ENCODE peak calls at places on chromosomes 1 and 21, in six cellular contexts. N is cardiac muscle cell, Z is GM06990, P is left lung, M is hepatocyte, U is fibroblast of lung. Y is an unnamed sample.
A peak's percentile ranks its signal among the peaks of the same experiment; 100 is the strongest.

GRCh38 chr1:21175324-21175669 is 1.4 kb downstream of the EIF4G3 start:
- DNase-seq in U (peak; percentile 59), Z (no peak), N (peak; percentile 70), P (peak; percentile 72), M (peak; percentile 21), Y (no peak)

GRCh38 chr21:17901458-17902092 is 82.4 kb upstream of the C21orf91 start:
- DNase-seq in M (no peak), U (peak; percentile 35), Z (peak; percentile 20), N (no peak), P (no peak), Y (no peak)

GRCh38 chr1:39094685-39095084 is 68.5 kb downstream of the NDUFS5 start:
- DNase-seq in M (no peak), N (no peak), P (no peak), U (no peak), Z (no peak), Y (no peak)

GRCh38 chr1:6358144-6358624 is 35.4 kb downstream of the ACOT7 start:
- DNase-seq in Z (no peak), U (peak; percentile 70), M (peak; percentile 15), P (no peak), N (peak; percentile 58), Y (no peak)

GRCh38 chr1:20702416-20702815 is 15.4 kb downstream of the KIF17 start:
- DNase-seq in P (no peak), Z (no peak), N (peak; percentile 32), U (no peak), M (no peak), Y (peak; percentile 38)

GRCh38 chr1:12052997-12053686 is 10.0 kb upstream of the TNFRSF8 start:
- DNase-seq in U (no peak), P (no peak), N (peak; percentile 38), M (no peak), Z (peak; percentile 61), Y (no peak)

GRCh38 chr1:153795325-153795837 is 20.2 kb downstream of the SLC27A3 start:
- DNase-seq in Z (no peak), P (no peak), M (no peak), N (no peak), U (no peak), Y (peak; percentile 40)

GRCh38 chr1:94702440-94702810 is 117.7 kb upstream of the SLC44A3 start:
- DNase-seq in Z (no peak), N (peak; percentile 54), M (no peak), U (no peak), P (no peak), Y (no peak)

GRCh38 chr21:42653492-42654061 is at the start of gene PDE9A:
- DNase-seq in P (no peak), Z (no peak), U (no peak), N (no peak), M (peak; percentile 88), Y (peak; percentile 76)

GRCh38 chr21:42655797-42656770 is 2.7 kb downstream of the PDE9A start:
- DNase-seq in U (no peak), M (peak; percentile 50), Z (no peak), P (no peak), N (no peak), Y (no peak)

GRCh38 chr21:42656872-42657271 is 3.5 kb downstream of the PDE9A start:
- DNase-seq in P (no peak), M (no peak), U (no peak), Z (no peak), N (no peak), Y (no peak)

GRCh38 chr21:42654179-42654912 is 925 bp downstream of the PDE9A start:
- DNase-seq in Z (no peak), N (no peak), M (peak; percentile 73), P (no peak), U (no peak), Y (peak; percentile 70)

DNA sequence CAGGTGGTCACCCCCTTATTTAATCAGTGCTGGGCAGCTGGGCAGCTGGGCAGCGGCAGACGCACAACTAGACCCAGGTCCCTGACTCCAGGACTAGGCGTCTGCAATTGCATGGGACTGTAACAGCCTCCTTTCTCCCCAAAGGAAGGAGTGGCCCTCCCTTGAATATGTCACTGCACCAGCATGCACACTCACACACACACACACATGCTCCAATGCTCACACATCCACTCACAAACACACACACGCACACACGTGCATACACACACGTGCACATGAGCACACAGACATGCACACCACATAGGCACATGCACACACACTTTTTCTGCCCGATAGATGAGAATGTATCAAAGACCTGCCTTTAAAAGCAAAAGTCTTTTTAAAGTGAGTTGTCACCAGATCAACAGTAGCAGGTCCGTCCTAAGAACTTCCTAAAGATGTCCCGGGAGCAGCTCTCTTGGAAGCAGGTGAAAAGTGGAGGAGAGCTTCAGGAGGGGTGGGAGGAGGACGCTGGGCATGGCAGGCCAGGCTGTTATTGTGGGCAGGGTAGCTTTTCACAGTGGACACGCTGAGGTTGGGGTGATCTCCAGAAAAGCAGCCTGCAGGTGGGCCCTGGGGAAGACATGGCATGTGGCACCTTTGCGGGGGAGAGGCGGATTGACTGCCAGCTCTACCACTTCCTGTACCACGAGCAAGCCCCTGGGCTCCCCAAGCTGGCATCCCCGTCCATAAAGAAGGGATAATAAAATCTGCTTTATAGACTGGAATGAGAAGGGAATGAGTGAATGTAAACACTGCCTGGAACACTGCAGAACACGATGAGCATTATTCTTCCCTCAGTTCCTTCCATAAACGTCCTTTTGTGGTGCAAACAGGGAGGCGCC is 1.7 kb downstream of the PDE9A start:
- DNase-seq in N (no peak), M (no peak), Z (no peak), P (no peak), U (no peak), Y (no peak)
- H3K4me3 ChIP-seq in N (peak overlapping the region; percentile 75), M (peak overlapping the region; percentile 96), Z (peak overlapping the region; percentile 45), P (no peak overlapping the region), U (peak overlapping the region; percentile 54), Y (peak overlapping the region; percentile 89)

GRCh38 chr1:87976316-87976715 is 647.6 kb downstream of the LMO4 start:
- DNase-seq in U (no peak), P (no peak), N (no peak), Z (no peak), M (no peak), Y (no peak)
- TF ChIP-seq CTCF in U (no peak), P (no peak), N (no peak), Z (no peak), M (no peak), Y (no peak)

GRCh38 chr21:32353002-32353711 is 39.7 kb downstream of the URB1 start:
- DNase-seq in P (no peak), Z (no peak), U (no peak), N (no peak), M (no peak), Y (no peak)
- H3K36me3 ChIP-seq in P (peaks cover 4% of the 10 kb centered on the region), Z (peaks cover 41% of the 10 kb centered on the region), U (peaks cover 13% of the 10 kb centered on the region), N (peaks cover 33% of the 10 kb centered on the region), M (no peaks in the 10 kb centered on the region), Y (peaks cover 86% of the 10 kb centered on the region)

GRCh38 chr1:9183441-9183840 is 51.1 kb upstream of the H6PD start:
- DNase-seq in Z (no peak), M (no peak), U (no peak), P (no peak), N (no peak), Y (no peak)
- H3K4me3 ChIP-seq in Z (peak overlapping the region; percentile 96), M (peak overlapping the region; percentile 88), U (peak overlapping the region; percentile 66), P (peak overlapping the region; percentile 86), N (peak overlapping the region; percentile 42), Y (no peak overlapping the region)

GRCh38 chr1:215987092-215987855 is 420.2 kb downstream of the KCTD3 start:
- DNase-seq in N (no peak), M (peak; percentile 8), U (peak; percentile 24), P (no peak), Z (no peak), Y (no peak)

GRCh38 chr1:215992620-215993019 is 425.5 kb downstream of the KCTD3 start:
- DNase-seq in P (no peak), Z (no peak), U (no peak), N (peak; percentile 18), M (no peak), Y (no peak)
- TF ChIP-seq CTCF in P (peak; percentile 9), Z (peak; percentile 17), U (peak; percentile 55), N (peak; percentile 39), M (peak; percentile 43), Y (peak; percentile 58)